ENCODE peak calls at places on chromosomes 11 and 22, in eight cellular contexts. R, K, G, U, J, N, H and A are unnamed samples. For H3K4me1 and H3K36me3, the result is how much of the 10 kb centered on the place peaks cover.

GRCh38 chr11:66002648-66003225 is 434 bp downstream of the BANF1 start:
- DNase-seq in U (no peak), R (peak), J (no peak), K (peak), H (no peak), N (no peak), G (peak), A (no peak)

GRCh38 chr22:43616645-43617044 is 195.5 kb downstream of the EFCAB6 start:
- DNase-seq in N (no peak), G (no peak), H (no peak), K (no peak), J (no peak), U (no peak), R (no peak), A (no peak)

GRCh38 chr11:73267122-73267846 is 4.9 kb upstream of the P2RY6 start:
- DNase-seq in H (no peak), K (no peak), G (no peak), R (peak), J (no peak), U (peak), N (no peak), A (no peak)

GRCh38 chr22:47437636-47438035 is 675.2 kb downstream of the TBC1D22A start:
- DNase-seq in K (no peak), U (no peak), R (no peak), G (no peak), N (no peak), J (no peak), H (no peak), A (no peak)

GRCh38 chr22:17890245-17890671 is 116.0 kb upstream of the BID start:
- DNase-seq in G (no peak), K (peak), R (no peak), H (no peak), J (no peak), N (no peak), U (no peak), A (no peak)

GRCh38 chr22:26134654-26135330 is 34.5 kb upstream of the SEZ6L start:
- DNase-seq in K (no peak), G (no peak), R (no peak), U (no peak), J (no peak), N (no peak), H (no peak), A (no peak)

GRCh38 chr11:67126986-67127385 is 7.9 kb downstream of the KDM2A start:
- DNase-seq in H (no peak), U (no peak), R (no peak), G (no peak), N (no peak), K (no peak), J (no peak), A (no peak)

GRCh38 chr11:74255741-74256369 is 55.6 kb downstream of the P4HA3 start:
- DNase-seq in J (peak), K (peak), R (peak), U (no peak), G (no peak), H (peak), N (peak), A (peak)

GRCh38 chr11:58811499-58811898 is 33.0 kb downstream of the GLYATL2 start:
- DNase-seq in K (no peak), H (no peak), N (no peak), J (no peak), U (no peak), G (no peak), R (no peak), A (no peak)

GRCh38 chr11:117315285-117316196 is 515 bp downstream of the BACE1 start:
- DNase-seq in H (no peak), K (no peak), N (no peak), G (no peak), J (no peak), U (no peak), R (no peak), A (no peak)

GRCh38 chr22:50731811-50732624 is 6.0 kb upstream of the ACR start:
- DNase-seq in J (no peak), H (no peak), K (peak), G (peak), N (no peak), U (peak), R (peak), A (peak)
- H3K4me1 ChIP-seq in J (under half), H (under half), K (under half), G (half or more), N (under half), U (under half), R (under half), A (under half)

GRCh38 chr22:29300467-29300806 is 6.0 kb upstream of the GAS2L1 start:
- DNase-seq in K (no peak), G (no peak), U (peak), J (no peak), N (no peak), H (no peak), R (no peak), A (no peak)
- H3K36me3 ChIP-seq in K (half or more), G (half or more), U (under half), J (under half), N (half or more), H (under half), R (under half), A (half or more)

GRCh38 chr11:114063829-114064201 is 4.3 kb downstream of the ZBTB16 start:
- DNase-seq in N (no peak), H (no peak), R (no peak), K (no peak), J (no peak), G (no peak), U (no peak), A (no peak)
- H3K4me3 ChIP-seq in N (no peak), H (peak), R (no peak), K (no peak), J (no peak), G (peak), U (peak), A (no peak)

GRCh38 chr22:30031764-30032468 is 48.3 kb upstream of the HORMAD2 start:
- DNase-seq in J (no peak), H (no peak), K (no peak), R (no peak), U (no peak), N (no peak), G (no peak), A (no peak)

GRCh38 chr22:30033891-30034290 is 46.4 kb upstream of the HORMAD2 start:
- DNase-seq in R (no peak), U (no peak), K (no peak), N (no peak), G (no peak), H (no peak), J (no peak), A (no peak)

GRCh38 chr22:30029512-30029911 is 50.8 kb upstream of the HORMAD2 start:
- DNase-seq in G (no peak), K (no peak), H (no peak), N (no peak), R (no peak), J (no peak), U (no peak), A (no peak)

GRCh38 chr22:30033137-30033536 is 47.1 kb upstream of the HORMAD2 start:
- DNase-seq in J (no peak), N (no peak), U (no peak), H (no peak), G (no peak), R (no peak), K (no peak), A (no peak)

GRCh38 chr22:30031328-30031727 is 48.9 kb upstream of the HORMAD2 start:
- DNase-seq in U (no peak), R (no peak), J (no peak), G (no peak), H (no peak), N (no peak), K (no peak), A (no peak)
- H3K4me1 ChIP-seq in U (under half), R (under half), J (under half), G (under half), H (under half), N (under half), K (under half), A (under half)

GRCh38 chr11:114164546-114164945 is 105.0 kb downstream of the ZBTB16 start:
- DNase-seq in K (no peak), H (no peak), N (no peak), G (no peak), U (peak), J (no peak), R (no peak), A (no peak)
- H3K36me3 ChIP-seq in K (under half), H (under half), N (under half), G (under half), U (under half), J (under half), R (under half), A (under half)

DNA sequence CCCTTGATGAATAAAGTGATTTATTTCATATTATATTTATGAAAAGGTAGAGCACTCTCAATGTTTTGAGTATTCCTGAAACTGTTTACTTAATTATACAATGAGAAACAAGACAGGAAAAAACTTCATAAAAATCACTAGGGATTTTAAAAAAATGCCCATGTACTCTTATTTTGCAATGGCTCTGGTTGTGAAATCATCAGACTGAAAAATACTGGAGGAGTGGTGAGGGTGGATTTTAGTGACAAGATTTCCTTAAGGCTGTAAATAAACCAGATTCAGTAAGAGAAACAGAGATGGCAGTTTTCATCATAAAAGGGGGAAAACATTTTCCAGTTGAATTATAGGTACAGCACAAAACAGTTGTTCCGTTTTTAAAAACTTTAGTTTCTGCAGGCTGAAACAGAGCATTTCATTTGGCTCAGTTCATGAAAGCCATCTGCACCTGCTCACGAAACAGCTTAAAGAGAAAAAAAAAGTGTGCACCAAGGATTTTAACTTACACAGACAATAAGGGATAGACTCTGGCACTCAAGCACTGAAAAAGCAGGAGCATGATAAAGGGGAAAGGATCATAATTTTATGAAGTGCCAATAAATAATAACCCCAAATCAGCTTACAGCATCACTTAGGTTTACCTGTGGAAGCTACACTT is 100.7 kb downstream of the MAML2 start:
- DNase-seq in K (no peak), N (no peak), H (no peak), J (no peak), U (no peak), G (no peak), R (no peak), A (no peak)
- H3K4me3 ChIP-seq in K (no peak), N (no peak), H (no peak), J (no peak), U (peak), G (peak), R (no peak), A (no peak)

DNA sequence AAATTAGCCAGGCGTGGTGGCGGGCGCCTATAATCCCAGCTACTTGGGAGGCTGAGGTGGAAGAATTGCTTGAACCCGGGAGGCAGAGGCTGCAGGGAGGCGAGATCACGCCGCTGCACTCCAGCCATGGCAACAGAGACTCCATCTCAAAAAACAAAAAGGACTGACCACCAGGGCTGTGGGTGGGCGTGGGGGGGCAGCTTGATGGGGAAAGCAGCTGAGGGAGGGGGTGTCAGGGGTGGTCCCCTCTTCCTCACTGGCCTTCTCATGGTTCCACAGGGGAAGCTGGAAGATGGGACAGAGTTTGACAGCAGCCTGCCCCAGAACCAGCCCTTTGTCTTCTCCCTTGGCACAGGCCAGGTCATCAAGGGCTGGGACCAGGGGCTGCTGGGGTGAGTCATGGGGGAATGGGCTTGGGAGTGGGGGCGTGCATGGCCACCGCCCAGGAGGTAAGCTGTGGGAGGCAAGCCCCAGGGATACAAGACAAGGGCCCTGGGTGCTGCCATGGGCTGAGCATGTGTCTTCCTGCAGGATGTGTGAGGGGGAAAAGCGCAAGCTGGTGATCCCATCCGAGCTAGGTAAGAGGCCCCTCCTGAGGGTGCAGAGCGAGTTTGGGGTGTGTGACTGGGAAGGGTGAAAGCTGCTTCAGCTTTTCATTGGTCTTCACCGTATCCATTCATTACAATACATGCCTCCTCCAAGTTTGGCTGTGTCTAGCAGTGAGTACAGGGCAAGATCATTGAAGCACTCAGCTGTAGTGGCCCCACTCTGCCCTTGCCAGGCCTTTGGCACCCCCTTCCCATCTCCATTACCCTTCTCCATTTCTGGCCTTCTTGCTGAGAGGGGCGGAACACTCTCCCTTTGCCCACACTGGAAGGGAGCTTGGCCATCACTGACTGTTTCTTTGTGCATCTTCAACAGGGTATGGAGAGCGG is 2.3 kb downstream of the FKBP2 start:
- DNase-seq in K (no peak), U (no peak), N (no peak), J (no peak), R (no peak), G (no peak), H (no peak), A (no peak)
- H3K4me1 ChIP-seq in K (under half), U (under half), N (under half), J (under half), R (under half), G (half or more), H (under half), A (under half)

GRCh38 chr11:108147150-108147549 is 25.8 kb downstream of the ACAT1 start:
- DNase-seq in U (no peak), J (no peak), R (no peak), N (no peak), G (no peak), H (no peak), K (no peak), A (no peak)
- H3K36me3 ChIP-seq in U (under half), J (half or more), R (half or more), N (half or more), G (half or more), H (under half), K (under half), A (half or more)

GRCh38 chr11:31798057-31799035 is 12.8 kb downstream of the PAX6 start:
- DNase-seq in H (no peak), N (no peak), K (no peak), R (no peak), J (no peak), G (no peak), U (peak), A (no peak)
- H3K4me3 ChIP-seq in H (no peak), N (no peak), K (no peak), R (no peak), J (peak), G (peak), U (no peak), A (no peak)

GRCh38 chr22:41847300-41847699 is 14.4 kb downstream of the SREBF2 start:
- DNase-seq in N (no peak), G (no peak), J (no peak), U (no peak), R (no peak), K (no peak), H (no peak), A (no peak)

GRCh38 chr22:41845380-41846267 is 12.7 kb downstream of the SREBF2 start:
- DNase-seq in N (no peak), G (no peak), J (no peak), R (no peak), U (no peak), H (no peak), K (no peak), A (no peak)

GRCh38 chr22:41844513-41844912 is 11.6 kb downstream of the SREBF2 start:
- DNase-seq in G (no peak), K (no peak), N (no peak), J (no peak), R (peak), U (no peak), H (no peak), A (no peak)

GRCh38 chr22:41848468-41848867 is 15.6 kb downstream of the SREBF2 start:
- DNase-seq in N (no peak), H (no peak), K (no peak), R (peak), J (no peak), U (no peak), G (peak), A (no peak)

DNA sequence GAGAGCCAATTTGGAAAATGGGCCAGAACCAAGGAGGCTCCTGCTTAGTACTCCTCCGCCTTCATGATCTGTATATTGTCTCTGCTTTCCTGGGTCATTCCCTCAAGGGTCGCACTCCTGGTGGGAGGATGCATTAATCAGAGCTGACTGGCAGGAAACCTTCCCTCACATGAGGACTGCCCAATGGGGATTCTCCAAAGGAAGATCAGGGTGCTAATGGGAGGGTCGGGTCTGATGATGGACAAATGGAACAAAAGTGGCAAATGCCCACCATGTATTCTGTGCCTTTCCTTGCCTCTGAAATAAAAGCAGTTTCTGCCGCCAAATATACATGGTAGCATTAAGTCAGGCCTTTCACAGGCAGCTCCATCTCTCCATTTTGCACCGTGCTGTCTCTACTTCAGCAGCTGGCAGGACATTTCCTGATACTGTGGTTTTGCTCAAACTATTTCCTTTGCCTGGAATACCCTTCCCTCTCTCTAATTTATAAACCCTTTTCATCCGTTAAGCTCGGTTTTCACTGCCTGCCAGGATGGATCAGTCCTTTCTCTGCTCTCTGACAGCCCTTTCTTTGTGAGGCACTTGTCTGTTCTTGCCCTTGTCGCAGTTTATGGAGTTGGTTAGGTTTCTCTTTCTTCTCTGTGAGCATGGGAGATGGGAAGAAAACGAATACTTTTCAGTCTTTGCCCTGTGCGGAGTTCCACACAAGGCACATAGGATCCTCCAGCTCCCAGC is 13.5 kb downstream of the SREBF2 start:
- DNase-seq in U (no peak), N (no peak), J (no peak), H (no peak), G (no peak), R (no peak), K (no peak), A (no peak)
- H3K4me1 ChIP-seq in U (under half), N (under half), J (under half), H (under half), G (half or more), R (under half), K (under half), A (under half)